ENCODE peak calls at places on chromosomes 16 and 17, in seven cellular contexts. One of them, this sample, is unnamed.

GRCh38 chr16:35754391-35755369 is 2295.3 kb downstream of the TP53TG3F start:
- DNase-seq in MM.1S: no peak
- DNase-seq in NCI-H460: no peak
- DNase-seq in HCT116: no peak
- DNase-seq in activated gamma-delta T cell: no peak
- DNase-seq in NCI-H748 treated with DMSO at 0.1 percent for 48 hours: no peak
- DNase-seq in DMS79 treated with DMSO at 0.1 percent for 48 hours: no peak
- DNase-seq in this sample: no peak

GRCh38 chr17:411416-412120 is 59.0 kb upstream of the RPH3AL start:
- DNase-seq in MM.1S: no peak
- DNase-seq in NCI-H460: no peak
- DNase-seq in HCT116: no peak
- DNase-seq in activated gamma-delta T cell: no peak
- DNase-seq in NCI-H748 treated with DMSO at 0.1 percent for 48 hours: no peak
- DNase-seq in DMS79 treated with DMSO at 0.1 percent for 48 hours: no peak
- DNase-seq in this sample: no peak

GRCh38 chr17:40963838-40964237 is 2.9 kb downstream of the KRT39 start:
- DNase-seq in MM.1S: peak
- DNase-seq in NCI-H460: peak
- DNase-seq in HCT116: no peak
- DNase-seq in activated gamma-delta T cell: no peak
- DNase-seq in NCI-H748 treated with DMSO at 0.1 percent for 48 hours: no peak
- DNase-seq in DMS79 treated with DMSO at 0.1 percent for 48 hours: no peak
- DNase-seq in this sample: peak

GRCh38 chr17:46851029-46851741 is at the start of gene WNT9B:
- DNase-seq in MM.1S: no peak
- DNase-seq in NCI-H460: no peak
- DNase-seq in HCT116: no peak
- DNase-seq in activated gamma-delta T cell: no peak
- DNase-seq in NCI-H748 treated with DMSO at 0.1 percent for 48 hours: peak
- DNase-seq in DMS79 treated with DMSO at 0.1 percent for 48 hours: peak
- DNase-seq in this sample: no peak

GRCh38 chr17:57366558-57367351 is 110.4 kb downstream of the MSI2 start:
- DNase-seq in MM.1S: no peak
- DNase-seq in NCI-H460: peak
- DNase-seq in HCT116: no peak
- DNase-seq in activated gamma-delta T cell: no peak
- DNase-seq in NCI-H748 treated with DMSO at 0.1 percent for 48 hours: no peak
- DNase-seq in DMS79 treated with DMSO at 0.1 percent for 48 hours: no peak
- DNase-seq in this sample: peak

GRCh38 chr16:74438492-74438979 is 17.3 kb upstream of the CLEC18B start:
- DNase-seq in MM.1S: no peak
- DNase-seq in NCI-H460: no peak
- DNase-seq in HCT116: no peak
- DNase-seq in activated gamma-delta T cell: no peak
- DNase-seq in NCI-H748 treated with DMSO at 0.1 percent for 48 hours: no peak
- DNase-seq in DMS79 treated with DMSO at 0.1 percent for 48 hours: no peak
- DNase-seq in this sample: no peak

GRCh38 chr17:19336938-19337711 is 25.4 kb downstream of the B9D1 start:
- DNase-seq in MM.1S: no peak
- DNase-seq in NCI-H460: no peak
- DNase-seq in HCT116: no peak
- DNase-seq in activated gamma-delta T cell: no peak
- DNase-seq in NCI-H748 treated with DMSO at 0.1 percent for 48 hours: no peak
- DNase-seq in DMS79 treated with DMSO at 0.1 percent for 48 hours: no peak
- DNase-seq in this sample: no peak

GRCh38 chr17:79630821-79631639 is 20.2 kb upstream of the RBFOX3 start:
- DNase-seq in MM.1S: no peak
- DNase-seq in NCI-H460: no peak
- DNase-seq in HCT116: no peak
- DNase-seq in activated gamma-delta T cell: no peak
- DNase-seq in NCI-H748 treated with DMSO at 0.1 percent for 48 hours: no peak
- DNase-seq in DMS79 treated with DMSO at 0.1 percent for 48 hours: no peak
- DNase-seq in this sample: no peak

GRCh38 chr17:29046440-29046839 is 3.5 kb downstream of the PIPOX start:
- DNase-seq in MM.1S: no peak
- DNase-seq in NCI-H460: no peak
- DNase-seq in HCT116: no peak
- DNase-seq in activated gamma-delta T cell: no peak
- DNase-seq in NCI-H748 treated with DMSO at 0.1 percent for 48 hours: no peak
- DNase-seq in DMS79 treated with DMSO at 0.1 percent for 48 hours: no peak
- DNase-seq in this sample: no peak